ENCODE peak calls at places on chromosomes 4 and X, in seven cellular contexts. V is ovary, O is Peyer's patch, U is upper lobe of left lung, Y is tibial nerve, T is transverse colon, S is right lobe of liver. K is an unnamed sample.

GRCh38 chrX:3811331-3812311 is 98.2 kb upstream of the PRKX start:
- DNase-seq in V (peak; percentile 34), O (no peak), U (peak; percentile 39), Y (no peak), T (peak; percentile 28), S (no peak), K (no peak)

GRCh38 chr4:40737882-40738281 is 11.9 kb upstream of the NSUN7 start:
- DNase-seq in V (no peak), O (no peak), U (no peak), Y (no peak), T (no peak), S (no peak), K (no peak)

GRCh38 chr4:177194906-177195305 is 114.8 kb upstream of the NEIL3 start:
- DNase-seq in V (no peak), O (no peak), U (no peak), Y (no peak), T (no peak), S (no peak), K (no peak)

GRCh38 chrX:3545901-3546300 is 167.5 kb downstream of the PRKX start:
- DNase-seq in V (no peak), O (no peak), U (no peak), Y (no peak), T (no peak), S (no peak), K (no peak)

GRCh38 chrX:145843196-145843595 is 25.6 kb downstream of the SLITRK2 start:
- DNase-seq in V (no peak), O (no peak), U (no peak), Y (no peak), T (no peak), S (no peak), K (peak; percentile 60)

GRCh38 chrX:140507223-140507981 is 2.5 kb upstream of the SOX3 start:
- DNase-seq in V (no peak), O (no peak), U (no peak), Y (no peak), T (no peak), S (no peak), K (no peak)

GRCh38 chrX:17473021-17473420 is 98.0 kb downstream of the NHS start:
- DNase-seq in V (no peak), O (no peak), U (no peak), Y (no peak), T (no peak), S (no peak), K (no peak)

GRCh38 chr4:114807759-114808404 is 209.3 kb downstream of the UGT8 start:
- DNase-seq in V (no peak), O (peak; percentile 43), U (peak; percentile 34), Y (no peak), T (no peak), S (no peak), K (peak; percentile 58)

GRCh38 chr4:73443224-73443623 is 7.2 kb downstream of the AFP start:
- DNase-seq in V (no peak), O (no peak), U (no peak), Y (no peak), T (no peak), S (no peak), K (no peak)

GRCh38 chr4:181319629-181320028 is 923.6 kb upstream of the TENM3 start:
- DNase-seq in V (no peak), O (no peak), U (no peak), Y (no peak), T (no peak), S (no peak), K (no peak)

GRCh38 chr4:153207561-153207960 is 3.3 kb downstream of the TRIM2 start:
- DNase-seq in V (no peak), O (peak; percentile 67), U (no peak), Y (no peak), T (peak; percentile 70), S (peak; percentile 69), K (peak; percentile 54)

GRCh38 chr4:38162240-38162784 is 202.1 kb downstream of the PTTG2 start:
- DNase-seq in V (peak; percentile 69), O (no peak), U (no peak), Y (no peak), T (no peak), S (peak; percentile 82), K (no peak)

GRCh38 chrX:15985937-15986336 is 131.3 kb upstream of the AP1S2 start:
- DNase-seq in V (no peak), O (no peak), U (no peak), Y (no peak), T (no peak), S (no peak), K (no peak)

GRCh38 chr4:76547167-76547760 is 112.2 kb downstream of the SHROOM3 start:
- DNase-seq in V (no peak), O (no peak), U (no peak), Y (no peak), T (no peak), S (no peak), K (no peak)

GRCh38 chr4:168755643-168756482 is 254.2 kb downstream of the CBR4 start:
- DNase-seq in V (no peak), O (no peak), U (no peak), Y (no peak), T (no peak), S (no peak), K (no peak)

DNA sequence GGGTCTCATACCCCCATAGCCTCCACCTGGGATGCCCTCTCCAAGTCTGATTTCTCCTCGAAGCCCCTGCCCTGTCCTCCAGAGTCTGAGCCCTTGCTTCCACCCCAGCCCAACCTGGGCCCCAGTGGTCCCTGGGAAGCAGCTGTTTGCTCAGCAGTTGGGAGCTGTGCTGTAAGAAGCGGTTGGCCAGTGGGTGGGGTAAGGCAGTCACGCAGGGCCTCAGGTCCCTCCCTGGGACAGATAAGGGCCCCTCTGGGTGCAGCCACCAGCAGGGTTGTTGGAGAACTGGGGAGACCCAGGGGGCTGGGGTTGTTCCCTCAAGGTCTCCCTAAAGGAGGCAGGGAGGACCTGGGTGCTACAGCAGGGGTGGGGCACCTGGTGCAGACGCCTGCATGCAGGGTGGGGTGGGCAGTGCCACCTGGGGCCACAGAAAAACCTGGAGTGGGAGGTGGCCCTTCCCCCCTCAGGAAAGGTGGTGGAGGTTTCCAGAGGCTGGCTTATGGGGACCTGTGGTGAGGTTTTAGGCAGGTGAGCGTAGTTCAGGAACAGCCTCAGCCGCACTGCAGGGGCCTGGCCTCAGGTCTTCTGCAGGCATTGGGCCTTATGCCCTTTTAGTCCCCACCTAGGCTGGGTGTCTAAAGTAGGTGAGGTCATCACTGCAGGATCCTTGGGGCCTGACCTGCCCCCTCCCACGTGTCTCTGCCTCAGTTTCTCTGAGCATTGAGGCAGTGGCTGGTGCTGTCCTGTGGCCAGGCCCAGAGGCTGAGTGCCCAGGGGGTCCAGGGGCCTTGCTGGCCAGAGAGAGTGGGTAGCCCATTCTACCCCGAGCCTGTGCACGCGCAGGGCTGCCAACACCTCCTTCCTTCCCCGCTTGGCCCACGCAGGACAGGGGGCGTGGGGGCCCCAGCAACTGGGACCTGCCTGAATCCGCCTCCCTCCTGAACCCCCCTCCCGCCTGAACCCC is 3.1 kb upstream of the SLC26A1 start:
- DNase-seq in V (no peak), O (no peak), U (no peak), Y (no peak), T (no peak), S (no peak), K (no peak)
- TF ChIP-seq POLR2A in V (no peak), O (no peak), U (no peak), Y (no peak), T (no peak), S (no peak), K (no peak)

GRCh38 chr4:1940566-1940965 is 68.2 kb downstream of the NELFA start:
- DNase-seq in V (no peak), O (no peak), U (no peak), Y (no peak), T (no peak), S (no peak), K (no peak)

GRCh38 chr4:1933700-1934099 is 62.5 kb downstream of the NSD2 start:
- DNase-seq in V (no peak), O (no peak), U (no peak), Y (no peak), T (no peak), S (no peak), K (no peak)

GRCh38 chr4:1937550-1937949 is 66.4 kb downstream of the NSD2 start:
- DNase-seq in V (no peak), O (no peak), U (no peak), Y (no peak), T (no peak), S (no peak), K (no peak)

GRCh38 chr4:1939664-1940509 is 68.7 kb downstream of the NSD2 start:
- DNase-seq in V (no peak), O (no peak), U (no peak), Y (no peak), T (no peak), S (no peak), K (no peak)

DNA sequence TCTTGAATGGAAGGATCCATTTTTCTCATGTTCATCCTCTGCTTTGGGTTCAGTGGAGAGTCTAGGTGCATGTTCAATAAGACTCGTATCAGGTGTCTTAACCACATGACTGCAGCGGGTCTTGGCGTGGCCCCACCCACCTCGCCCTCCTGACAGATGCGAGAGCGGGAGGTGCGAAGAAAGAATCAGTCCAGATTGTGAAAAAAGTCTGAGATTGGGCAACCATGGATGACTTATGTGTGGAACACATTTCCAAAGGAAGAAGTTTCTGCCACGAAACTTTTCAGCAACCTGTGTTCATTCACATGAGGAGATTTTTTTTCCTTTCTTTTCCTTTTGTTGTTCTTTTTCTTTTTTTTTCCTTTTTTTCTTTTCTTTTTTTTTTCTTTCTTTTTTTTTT is 66.8 kb downstream of the NSD2 start:
- DNase-seq in V (no peak), O (no peak), U (no peak), Y (no peak), T (no peak), S (no peak), K (no peak)
- H3K36me3 ChIP-seq in V (no peaks in the 10 kb centered on the region), O (no peaks in the 10 kb centered on the region), U (peaks cover 69% of the 10 kb centered on the region), Y (no peaks in the 10 kb centered on the region), T (peaks cover 22% of the 10 kb centered on the region), S (no peaks in the 10 kb centered on the region), K (no peaks in the 10 kb centered on the region)

DNA sequence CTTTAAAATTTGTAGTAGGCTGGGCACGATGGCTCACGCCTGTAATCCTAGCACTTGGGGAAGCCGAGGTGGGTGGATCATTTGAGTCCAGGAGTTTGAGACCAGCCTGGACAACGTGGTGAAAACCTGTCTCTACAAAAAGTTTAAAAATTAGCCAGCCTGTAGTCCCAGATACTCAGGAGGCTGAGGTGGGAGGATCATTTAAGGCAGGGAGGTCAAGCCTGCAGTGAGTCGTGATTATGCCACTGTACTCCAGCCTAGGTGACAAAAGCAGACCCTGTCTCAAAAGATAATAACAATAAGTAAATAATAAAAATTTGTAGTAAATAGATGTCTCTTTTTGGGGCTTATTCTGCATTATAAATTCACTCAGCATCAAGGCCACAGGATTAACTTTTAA is 118.5 kb downstream of the IRF2 start:
- DNase-seq in V (no peak), O (no peak), U (no peak), Y (no peak), T (no peak), S (no peak), K (no peak)
- H3K27ac ChIP-seq in V (no peak overlapping the region), O (no peak overlapping the region), U (peak overlapping the region; percentile 83), Y (peak overlapping the region; percentile 74), T (peak overlapping the region; percentile 29), S (peak overlapping the region; percentile 41), K (no peak overlapping the region)

DNA sequence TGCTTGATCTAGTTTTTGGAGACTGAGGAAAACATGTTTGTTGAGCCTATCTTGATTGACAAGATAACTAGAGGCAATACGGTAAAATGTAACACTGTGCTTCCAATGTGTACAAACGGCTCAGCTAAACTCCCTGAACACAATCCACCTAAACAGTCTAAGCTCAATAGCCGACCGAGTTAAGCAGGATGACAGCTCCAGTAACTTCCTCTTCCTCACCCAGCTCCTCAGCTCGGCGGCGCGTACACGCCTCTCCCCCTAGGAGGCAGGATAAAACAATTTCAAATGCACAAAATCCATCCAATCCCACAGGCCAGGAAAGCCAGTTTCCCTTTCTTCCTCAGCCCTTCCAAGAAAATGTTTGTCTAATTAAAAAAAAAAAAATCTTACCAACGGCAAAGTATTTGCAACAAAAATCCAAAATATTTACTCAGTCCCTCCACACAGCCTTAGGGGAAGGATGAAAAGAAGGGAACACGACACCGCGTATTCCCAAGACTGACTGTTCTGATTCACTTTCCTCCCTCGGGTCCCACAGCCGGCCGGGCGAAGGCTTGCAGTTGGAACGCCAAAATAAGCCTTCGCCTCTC is 996 bp downstream of the CNOT6L start:
- DNase-seq in V (peak; percentile 64), O (peak; percentile 74), U (peak; percentile 79), Y (peak; percentile 50), T (peak; percentile 82), S (peak; percentile 72), K (peak; percentile 79)
- TF ChIP-seq POLR2A in V (no peak), O (no peak), U (no peak), Y (no peak), T (peak; percentile 53), S (no peak), K (no peak)